ENCODE peak calls at places on chromosome 1, in six cellular contexts. G, I, Z, K, R and F are unnamed samples.

GRCh38 chr1:185008746-185009360 is 34.5 kb upstream of the NIBAN1 start:
- DNase-seq in I (no peak), Z (peak; percentile 23), G (no peak), K (no peak), R (no peak), F (no peak)

GRCh38 chr1:225660544-225660946 is 7.6 kb upstream of the ENAH start:
- DNase-seq in I (no peak), G (no peak), K (no peak), R (no peak), Z (no peak), F (no peak)

GRCh38 chr1:208524920-208525319 is 280.7 kb upstream of the PLXNA2 start:
- DNase-seq in K (no peak), R (no peak), G (peak; percentile 11), Z (no peak), I (no peak), F (no peak)

GRCh38 chr1:3746389-3746783 is 5.9 kb upstream of the CCDC27 start:
- DNase-seq in K (no peak), G (peak; percentile 77), Z (no peak), I (no peak), R (peak; percentile 44), F (no peak)

GRCh38 chr1:187413770-187414169 is 585.0 kb downstream of the PLA2G4A start:
- DNase-seq in I (no peak), R (no peak), G (no peak), Z (no peak), K (peak; percentile 7), F (peak; percentile 38)

GRCh38 chr1:51569284-51570062 is 47.4 kb upstream of the OSBPL9 start:
- DNase-seq in G (no peak), I (peak; percentile 16), Z (no peak), K (peak; percentile 82), R (peak; percentile 75), F (peak; percentile 94)

GRCh38 chr1:50427086-50427817 is 4.0 kb upstream of the DMRTA2 start:
- DNase-seq in K (no peak), I (no peak), Z (peak; percentile 58), G (peak; percentile 53), R (no peak), F (no peak)

GRCh38 chr1:6969106-6969505 is 183.9 kb downstream of the CAMTA1 start:
- DNase-seq in K (no peak), R (no peak), G (no peak), Z (peak; percentile 11), I (no peak), F (no peak)

GRCh38 chr1:51861669-51862068 is 16.9 kb downstream of the NRDC start:
- DNase-seq in K (no peak), I (no peak), R (no peak), Z (no peak), G (no peak), F (no peak)

GRCh38 chr1:156281281-156282142 is 1.1 kb downstream of the SMG5 start:
- DNase-seq in I (peak; percentile 35), K (no peak), G (no peak), R (peak; percentile 85), Z (peak; percentile 36), F (no peak)

GRCh38 chr1:150555971-150556865 is 7.0 kb downstream of the ADAMTSL4 start:
- DNase-seq in Z (no peak), G (no peak), I (no peak), K (no peak), R (no peak), F (no peak)

GRCh38 chr1:226674892-226675719 is 64.0 kb downstream of the ITPKB start:
- DNase-seq in Z (no peak), I (no peak), K (no peak), G (no peak), R (no peak), F (no peak)

GRCh38 chr1:168512864-168513595 is 30.8 kb downstream of the XCL2 start:
- DNase-seq in G (no peak), Z (no peak), K (no peak), R (no peak), I (peak; percentile 21), F (no peak)

GRCh38 chr1:70536708-70537398 is 125.8 kb downstream of the CTH start:
- DNase-seq in K (no peak), I (no peak), G (no peak), R (no peak), Z (no peak), F (no peak)

GRCh38 chr1:175000697-175001187 is 995 bp downstream of the CACYBP start:
- DNase-seq in R (no peak), Z (no peak), G (no peak), I (no peak), K (no peak), F (peak; percentile 6)

GRCh38 chr1:6795661-6796060 is 10.4 kb downstream of the CAMTA1 start:
- DNase-seq in R (no peak), G (no peak), Z (no peak), K (no peak), I (no peak), F (no peak)

GRCh38 chr1:65105596-65105995 is 42.4 kb upstream of the AK4 start:
- DNase-seq in G (no peak), K (no peak), Z (no peak), I (no peak), R (no peak), F (no peak)

DNA sequence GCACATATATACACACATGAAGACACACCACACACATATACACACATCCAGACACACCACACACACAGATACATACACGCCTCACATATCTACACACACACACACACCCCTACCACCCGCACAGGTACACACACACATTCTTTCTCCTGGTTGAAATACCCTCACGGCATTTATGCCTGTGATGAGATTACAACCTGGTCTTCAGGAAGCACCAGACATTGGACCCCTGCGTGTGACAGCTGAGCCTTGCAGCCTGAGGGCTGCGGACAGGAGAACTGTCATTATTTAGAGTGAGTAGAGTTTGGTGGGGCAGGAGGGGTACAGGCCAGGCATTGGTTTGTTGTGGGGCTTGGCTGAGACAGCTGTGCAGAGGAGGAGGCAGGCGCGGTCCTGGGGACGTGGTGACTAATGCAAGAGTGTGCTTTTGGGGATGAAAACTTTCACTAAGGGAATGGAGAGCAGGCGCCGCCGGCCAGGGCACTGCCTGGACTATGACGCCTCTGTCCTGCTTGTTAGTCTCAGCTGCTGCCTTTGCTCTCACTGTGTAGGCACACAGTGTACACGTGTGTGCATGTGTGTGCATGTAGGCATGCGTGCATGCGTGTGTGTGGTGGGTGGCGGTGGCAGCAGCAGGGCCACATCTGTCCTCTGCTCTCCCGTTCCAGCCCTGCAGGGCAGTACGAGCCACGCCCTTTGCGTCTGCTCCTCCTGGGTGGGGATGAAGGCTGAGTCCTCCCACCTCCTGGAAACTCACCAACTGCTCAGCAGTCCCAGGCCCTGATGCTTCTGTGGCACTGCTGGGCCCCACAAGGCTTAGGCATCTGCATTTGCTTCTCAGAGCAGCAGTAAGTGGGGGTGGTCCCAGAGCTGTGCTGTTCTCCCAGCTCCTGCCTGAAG is 57.6 kb downstream of the SPSB1 start:
- DNase-seq in Z (no peak), I (no peak), G (no peak), K (no peak), R (no peak), F (no peak)
- TF ChIP-seq JUND in Z (no peak), I (no peak), G (no peak), K (no peak), R (no peak), F (no peak)

DNA sequence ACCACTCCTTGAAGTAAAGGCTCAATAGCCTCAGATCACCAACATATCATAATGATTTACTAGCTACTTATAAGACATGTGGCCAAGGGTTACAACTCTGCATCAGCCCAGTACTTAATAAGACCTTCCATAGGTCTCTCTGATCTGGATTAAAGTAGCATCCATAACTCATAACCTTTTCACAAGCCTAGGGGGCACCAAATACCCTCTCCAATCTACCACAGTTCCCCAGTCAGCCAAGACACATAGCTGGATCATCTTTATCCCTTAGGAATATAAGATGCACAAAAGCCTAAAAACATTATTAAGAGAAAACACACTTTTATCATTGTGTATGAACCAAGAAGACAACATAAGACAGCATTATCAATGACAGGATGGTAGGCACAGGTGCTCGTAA is 22.1 kb downstream of the SSX2IP start:
- DNase-seq in I (peak; percentile 13), G (no peak), R (peak; percentile 40), K (no peak), Z (no peak), F (no peak)
- TF ChIP-seq JUND in I (no peak), G (no peak), R (no peak), K (no peak), Z (no peak), F (no peak)

GRCh38 chr1:41539416-41539800 is 54.9 kb upstream of the EDN2 start:
- DNase-seq in G (no peak), R (no peak), K (no peak), Z (no peak), I (no peak), F (no peak)
- TF ChIP-seq JUND in G (no peak), R (no peak), K (no peak), Z (no peak), I (no peak), F (no peak)

GRCh38 chr1:97137862-97138514 is 416.4 kb downstream of the PTBP2 start:
- DNase-seq in I (peak; percentile 22), R (no peak), Z (peak; percentile 35), G (no peak), K (peak; percentile 37), F (peak; percentile 69)
- TF ChIP-seq JUND in I (no peak), R (no peak), Z (no peak), G (no peak), K (no peak), F (no peak)

GRCh38 chr1:232844791-232845190 is 39.6 kb downstream of the MAP10 start:
- DNase-seq in K (no peak), R (no peak), G (no peak), Z (no peak), I (no peak), F (no peak)
- TF ChIP-seq JUND in K (no peak), R (no peak), G (no peak), Z (no peak), I (no peak), F (no peak)

GRCh38 chr1:202016022-202016624 is 5.7 kb downstream of the ELF3 start:
- DNase-seq in K (no peak), I (no peak), Z (no peak), G (no peak), R (no peak), F (no peak)

GRCh38 chr1:202018476-202019234 is 8.3 kb downstream of the ELF3 start:
- DNase-seq in G (no peak), I (peak; percentile 85), R (peak; percentile 92), Z (no peak), K (peak; percentile 81), F (peak; percentile 98)

GRCh38 chr1:202016717-202017384 is 6.5 kb downstream of the ELF3 start:
- DNase-seq in K (no peak), R (no peak), Z (no peak), G (no peak), I (no peak), F (no peak)

GRCh38 chr1:202018226-202018475 is 7.8 kb downstream of the ELF3 start:
- DNase-seq in K (no peak), I (no peak), R (no peak), Z (no peak), G (no peak), F (no peak)

GRCh38 chr1:202017385-202018225 is 7.2 kb downstream of the ELF3 start:
- DNase-seq in G (no peak), K (peak; percentile 73), I (no peak), R (peak; percentile 65), Z (no peak), F (no peak)
- TF ChIP-seq JUND in G (no peak), K (no peak), I (no peak), R (no peak), Z (no peak), F (no peak)